ENCODE peak calls at places on chromosomes 1 and 21, in five cellular contexts. N is small intestine; W is SHP77 treated with DMSO at 0.1 percent for 48 hours; D is activated naive CD4-positive, alpha-beta T cell; U is T-helper 17 cell. C is an unnamed sample.

GRCh38 chr1:15197591-15198447 is 44.3 kb downstream of the TMEM51 start:
- DNase-seq in N (peak), W (no peak), D (no peak), U (no peak), C (no peak)

GRCh38 chr1:29789910-29790247 is 553.6 kb downstream of the PTPRU start:
- DNase-seq in N (no peak), W (no peak), D (no peak), U (no peak), C (no peak)

GRCh38 chr21:42247716-42248115 is 28.8 kb downstream of the ABCG1 start:
- DNase-seq in N (no peak), W (no peak), D (no peak), U (no peak), C (no peak)

GRCh38 chr1:159922499-159923202 is 2.7 kb downstream of the TAGLN2 start:
- DNase-seq in N (peak), W (no peak), D (no peak), U (no peak), C (no peak)

GRCh38 chr1:9602794-9603167 is 14.1 kb downstream of the TMEM201 start:
- DNase-seq in N (no peak), W (no peak), D (no peak), U (no peak), C (no peak)

GRCh38 chr1:225738763-225739162 is 38.9 kb upstream of the SRP9 start:
- DNase-seq in N (no peak), W (no peak), D (no peak), U (no peak), C (no peak)

GRCh38 chr1:200082329-200082728 is 54.8 kb downstream of the NR5A2 start:
- DNase-seq in N (no peak), W (no peak), D (no peak), U (no peak), C (no peak)

GRCh38 chr1:12179111-12179519 is 12.3 kb downstream of the TNFRSF1B start:
- DNase-seq in N (no peak), W (no peak), D (no peak), U (peak), C (no peak)

GRCh38 chr1:33468559-33468958 is 3.9 kb upstream of the ZSCAN20 start:
- DNase-seq in N (no peak), W (no peak), D (no peak), U (no peak), C (no peak)

GRCh38 chr1:215891266-215891665 is 324.2 kb downstream of the KCTD3 start:
- DNase-seq in N (no peak), W (no peak), D (no peak), U (no peak), C (no peak)

GRCh38 chr1:46523556-46524443 is 27.6 kb downstream of the KNCN start:
- DNase-seq in N (no peak), W (no peak), D (no peak), U (no peak), C (no peak)

GRCh38 chr1:175355414-175355813 is 162.8 kb upstream of the KIAA0040 start:
- DNase-seq in N (no peak), W (no peak), D (no peak), U (no peak), C (no peak)

GRCh38 chr1:221888218-221888617 is 146.3 kb upstream of the DUSP10 start:
- DNase-seq in N (no peak), W (no peak), D (no peak), U (no peak), C (no peak)

GRCh38 chr1:179017383-179018326 is 8.0 kb upstream of the FAM20B start:
- DNase-seq in N (peak), W (no peak), D (no peak), U (no peak), C (no peak)

GRCh38 chr1:13583592-13583963 is at the start of gene PDPN:
- DNase-seq in N (no peak), W (no peak), D (no peak), U (no peak), C (no peak)

GRCh38 chr1:197998110-197998509 is 80.9 kb downstream of the LHX9 start:
- DNase-seq in N (no peak), W (no peak), D (no peak), U (no peak), C (no peak)

GRCh38 chr1:204731997-204732396 is 46.5 kb upstream of the LRRN2 start:
- DNase-seq in N (no peak), W (no peak), D (no peak), U (no peak), C (no peak)

GRCh38 chr1:11736746-11737639 is 1.1 kb downstream of the AGTRAP start:
- DNase-seq in N (peak), W (no peak), D (no peak), U (peak), C (no peak)

GRCh38 chr1:7268983-7269382 is 483.7 kb downstream of the CAMTA1 start:
- DNase-seq in N (no peak), W (no peak), D (no peak), U (no peak), C (no peak)

GRCh38 chr1:211522804-211523203 is 30.8 kb upstream of the RD3 start:
- DNase-seq in N (no peak), W (no peak), D (no peak), U (no peak), C (no peak)

GRCh38 chr21:41605178-41605933 is 97.4 kb upstream of the TMPRSS2 start:
- DNase-seq in N (no peak), W (no peak), D (no peak), U (no peak), C (no peak)

GRCh38 chr1:108877324-108877812 is 583 bp downstream of the GPSM2 start:
- DNase-seq in N (peak), W (no peak), D (no peak), U (no peak), C (no peak)

GRCh38 chr1:60390593-60391282 is 317.2 kb upstream of the C1orf87 start:
- DNase-seq in N (no peak), W (no peak), D (no peak), U (no peak), C (no peak)

GRCh38 chr1:28267633-28268032 is 8.3 kb downstream of the SESN2 start:
- DNase-seq in N (no peak), W (no peak), D (no peak), U (no peak), C (no peak)

C was measured in cerebellar nuclear complex.